ENCODE peak calls at places on chromosomes 13 and 19, in ten cellular contexts. S is DMS 273 treated with DMSO at 0.1 percent for 48 hours; G is breast epithelium; U is pons; R is KG1; D is A549; L is HuH-7.5; I is HuH-7; P is epithelial cell of esophagus; C is stimulated activated CD8-positive, alpha-beta memory T cell treated with anti-CD3 and anti-CD28 coated beads, Interleukin-12 subunit alpha, Interleukin-12 subunit beta, amount 100 ng/mL, for 1 hour. H is an unnamed sample.

GRCh38 chr13:51629711-51630575 is 45.7 kb downstream of the WDFY2 start:
- DNase-seq in S (no peak), G (no peak), U (no peak), R (no peak), D (no peak), L (no peak), I (no peak), P (no peak), C (no peak), H (no peak)

GRCh38 chr13:29021717-29022116 is 201.6 kb downstream of the MTUS2 start:
- DNase-seq in S (no peak), G (no peak), U (no peak), R (no peak), D (no peak), L (no peak), I (no peak), P (no peak), C (no peak), H (no peak)

GRCh38 chr13:43879323-43880181 is at the start of the genes CCDC122 and LACC1:
- DNase-seq in S (peak), G (peak), U (no peak), R (peak), D (peak), L (peak), I (peak), P (peak), C (peak), H (peak)

GRCh38 chr13:74751739-74752138 is 617.5 kb upstream of the KLF12 start:
- DNase-seq in S (no peak), G (no peak), U (no peak), R (no peak), D (no peak), L (no peak), I (no peak), P (no peak), C (no peak), H (no peak)

GRCh38 chr13:32811297-32811800 is 204.9 kb upstream of the KL start:
- DNase-seq in S (no peak), G (no peak), U (no peak), R (peak), D (no peak), L (no peak), I (no peak), P (peak), C (no peak), H (peak)

GRCh38 chr13:64339373-64340063 is 2890.6 kb downstream of the PCDH9 start:
- DNase-seq in S (no peak), G (no peak), U (no peak), R (no peak), D (no peak), L (no peak), I (no peak), P (no peak), C (no peak), H (no peak)

GRCh38 chr19:3516675-3517207 is 10.6 kb downstream of the FZR1 start:
- DNase-seq in S (peak), G (no peak), U (no peak), R (no peak), D (no peak), L (no peak), I (no peak), P (peak), C (no peak), H (no peak)

GRCh38 chr13:114130708-114131580 is 1.5 kb downstream of the RASA3 start:
- DNase-seq in S (no peak), G (no peak), U (peak), R (peak), D (peak), L (no peak), I (no peak), P (peak), C (no peak), H (peak)

GRCh38 chr13:110413311-110414040 is 106.4 kb downstream of the COL4A2 start:
- DNase-seq in S (no peak), G (no peak), U (no peak), R (no peak), D (no peak), L (no peak), I (no peak), P (no peak), C (no peak), H (no peak)

GRCh38 chr13:22220186-22221160 is 549.6 kb downstream of the FGF9 start:
- DNase-seq in S (no peak), G (no peak), U (no peak), R (no peak), D (no peak), L (no peak), I (no peak), P (no peak), C (no peak), H (peak)

GRCh38 chr13:104750377-104750776 is 1684.2 kb upstream of the SLC10A2 start:
- DNase-seq in S (no peak), G (no peak), U (no peak), R (no peak), D (no peak), L (no peak), I (no peak), P (peak), C (no peak), H (no peak)

GRCh38 chr13:50911051-50911690 is 1.6 kb downstream of the RNASEH2B start:
- DNase-seq in S (no peak), G (no peak), U (no peak), R (peak), D (no peak), L (peak), I (peak), P (peak), C (no peak), H (no peak)

GRCh38 chr13:113749956-113750355 is 9.1 kb upstream of the TMEM255B start:
- DNase-seq in S (no peak), G (no peak), U (no peak), R (no peak), D (no peak), L (no peak), I (no peak), P (no peak), C (no peak), H (peak)

GRCh38 chr19:1904385-1905070 is 671 bp upstream of the ADAT3 start:
- DNase-seq in S (no peak), G (peak), U (peak), R (peak), D (no peak), L (no peak), I (no peak), P (peak), C (no peak), H (no peak)

GRCh38 chr19:28294395-28294794 is 918.6 kb downstream of the UQCRFS1 start:
- DNase-seq in S (no peak), G (no peak), U (no peak), R (no peak), D (no peak), L (no peak), I (no peak), P (no peak), C (no peak), H (peak)

GRCh38 chr13:101698400-101698799 is 245.9 kb downstream of the ITGBL1 start:
- DNase-seq in S (no peak), G (no peak), U (no peak), R (no peak), D (no peak), L (no peak), I (no peak), P (peak), C (no peak), H (peak)

GRCh38 chr13:20738616-20739015 is 35.1 kb downstream of the IL17D start:
- DNase-seq in S (no peak), G (no peak), U (no peak), R (no peak), D (no peak), L (no peak), I (no peak), P (no peak), C (no peak), H (no peak)

GRCh38 chr19:55350620-55351315 is 3.8 kb downstream of the COX6B2 start:
- DNase-seq in S (no peak), G (no peak), U (no peak), R (no peak), D (no peak), L (no peak), I (no peak), P (no peak), C (no peak), H (no peak)

GRCh38 chr19:39692822-39693221 is 11.5 kb upstream of the LGALS14 start:
- DNase-seq in S (no peak), G (no peak), U (no peak), R (no peak), D (no peak), L (no peak), I (no peak), P (no peak), C (no peak), H (no peak)

GRCh38 chr13:23673867-23674605 is 103.8 kb downstream of the TNFRSF19 start:
- DNase-seq in S (no peak), G (no peak), U (no peak), R (no peak), D (no peak), L (no peak), I (no peak), P (peak), C (no peak), H (no peak)

GRCh38 chr13:111068009-111068350 is 47.1 kb upstream of the ARHGEF7 start:
- DNase-seq in S (no peak), G (no peak), U (no peak), R (no peak), D (no peak), L (no peak), I (no peak), P (no peak), C (no peak), H (no peak)

GRCh38 chr19:6551607-6552450 is 21.0 kb downstream of the TNFSF9 start:
- DNase-seq in S (peak), G (no peak), U (no peak), R (no peak), D (peak), L (no peak), I (no peak), P (no peak), C (peak), H (peak)

GRCh38 chr19:52592301-52592700 is 22.2 kb downstream of the ZNF701 start:
- DNase-seq in S (no peak), G (no peak), U (no peak), R (no peak), D (no peak), L (no peak), I (no peak), P (no peak), C (no peak), H (no peak)

GRCh38 chr13:24119593-24120508 is 40.7 kb upstream of the SPATA13 start:
- DNase-seq in S (no peak), G (no peak), U (no peak), R (no peak), D (no peak), L (no peak), I (no peak), P (no peak), C (no peak), H (no peak)

GRCh38 chr13:98315902-98316301 is 138.8 kb upstream of the RNF113B start:
- DNase-seq in S (no peak), G (no peak), U (no peak), R (no peak), D (no peak), L (no peak), I (no peak), P (no peak), C (no peak), H (no peak)

H was measured in GM03348.